ENCODE peak calls at places on chromosomes 5 and 9, in six cellular contexts. N is lower lobe of right lung; L is body of pancreas; F is DND-41; X is CD8-positive, alpha-beta T cell; R is K562. P is an unnamed sample. For H3K27me3, the result is how much of the 10 kb centered on the place peaks cover.

GRCh38 chr9:133578524-133579230 is 30.5 kb downstream of the FAM163B start:
- DNase-seq in N (no peak), L (no peak), F (no peak), X (no peak), R (no peak), P (no peak)

GRCh38 chr5:97133106-97133505 is 9.3 kb downstream of the LIX1 start:
- DNase-seq in N (no peak), L (no peak), F (no peak), X (no peak), R (no peak), P (no peak)

GRCh38 chr9:105054488-105054887 is 126.5 kb upstream of the ABCA1 start:
- DNase-seq in N (no peak), L (peak), F (no peak), X (no peak), R (no peak), P (no peak)

GRCh38 chr5:107215581-107215980 is 455.2 kb downstream of the EFNA5 start:
- DNase-seq in N (no peak), L (no peak), F (no peak), X (no peak), R (no peak), P (no peak)

GRCh38 chr9:121055642-121056143 is 5.6 kb upstream of the C5 start:
- DNase-seq in N (no peak), L (peak), F (no peak), X (no peak), R (peak), P (no peak)

GRCh38 chr5:102531506-102531905 is 32.7 kb upstream of the SLCO6A1 start:
- DNase-seq in N (no peak), L (no peak), F (no peak), X (no peak), R (no peak), P (no peak)

GRCh38 chr5:90813392-90813791 is 254.8 kb downstream of the ADGRV1 start:
- DNase-seq in N (no peak), L (no peak), F (no peak), X (no peak), R (no peak), P (no peak)

GRCh38 chr5:36570696-36571095 is 35.7 kb upstream of the SLC1A3 start:
- DNase-seq in N (no peak), L (no peak), F (no peak), X (no peak), R (no peak), P (no peak)

GRCh38 chr5:27328480-27328879 is 290.1 kb upstream of the CDH9 start:
- DNase-seq in N (no peak), L (no peak), F (no peak), X (no peak), R (no peak), P (no peak)

GRCh38 chr5:71893451-71893850 is 174.4 kb downstream of the CARTPT start:
- DNase-seq in N (no peak), L (no peak), F (no peak), X (no peak), R (no peak), P (no peak)

GRCh38 chr9:86500667-86501435 is 146.6 kb upstream of the TUT7 start:
- DNase-seq in N (no peak), L (no peak), F (no peak), X (no peak), R (no peak), P (no peak)

GRCh38 chr5:24609694-24610093 is 35.1 kb downstream of the CDH10 start:
- DNase-seq in N (no peak), L (no peak), F (no peak), X (no peak), R (no peak), P (no peak)

GRCh38 chr5:62305358-62305714 is 670 bp upstream of the KIF2A start:
- DNase-seq in N (no peak), L (no peak), F (no peak), X (no peak), R (no peak), P (no peak)

GRCh38 chr9:81183763-81184162 is 505.6 kb downstream of the TLE1 start:
- DNase-seq in N (no peak), L (no peak), F (no peak), X (no peak), R (no peak), P (no peak)

GRCh38 chr9:87011551-87011950 is 64.2 kb upstream of the GAS1 start:
- DNase-seq in N (no peak), L (no peak), F (no peak), X (no peak), R (no peak), P (no peak)

GRCh38 chr5:80569961-80570786 is at the start of gene ANKRD34B:
- DNase-seq in N (peak), L (no peak), F (no peak), X (no peak), R (peak), P (no peak)

GRCh38 chr5:109315245-109315644 is 94.5 kb downstream of the PJA2 start:
- DNase-seq in N (no peak), L (no peak), F (no peak), X (no peak), R (no peak), P (no peak)

GRCh38 chr9:4680178-4680535 is 788 bp downstream of the CDC37L1 start:
- DNase-seq in N (no peak), L (no peak), F (no peak), X (no peak), R (no peak), P (peak)

GRCh38 chr9:126804696-126805545 is at the start of gene ZBTB43:
- DNase-seq in N (peak), L (peak), F (peak), X (peak), R (peak), P (peak)

GRCh38 chr5:7871560-7872113 is 2.7 kb downstream of the MTRR start:
- DNase-seq in N (no peak), L (no peak), F (no peak), X (no peak), R (no peak), P (no peak)

GRCh38 chr9:135204177-135204576 is 116.7 kb downstream of the OLFM1 start:
- DNase-seq in N (no peak), L (no peak), F (no peak), X (no peak), R (no peak), P (no peak)

GRCh38 chr5:75843319-75843718 is 126.1 kb upstream of the POC5 start:
- DNase-seq in N (no peak), L (no peak), F (no peak), X (no peak), R (no peak), P (no peak)

GRCh38 chr9:92188969-92189781 is 74.0 kb upstream of the SPTLC1 start:
- DNase-seq in N (no peak), L (no peak), F (no peak), X (no peak), R (no peak), P (no peak)

GRCh38 chr5:165497707-165498106 is 1992.3 kb downstream of the MAT2B start:
- DNase-seq in N (no peak), L (no peak), F (no peak), X (no peak), R (peak), P (no peak)

GRCh38 chr9:31612336-31613030 is 772.0 kb upstream of the ACO1 start:
- DNase-seq in N (no peak), L (no peak), F (no peak), X (no peak), R (no peak), P (no peak)

DNA sequence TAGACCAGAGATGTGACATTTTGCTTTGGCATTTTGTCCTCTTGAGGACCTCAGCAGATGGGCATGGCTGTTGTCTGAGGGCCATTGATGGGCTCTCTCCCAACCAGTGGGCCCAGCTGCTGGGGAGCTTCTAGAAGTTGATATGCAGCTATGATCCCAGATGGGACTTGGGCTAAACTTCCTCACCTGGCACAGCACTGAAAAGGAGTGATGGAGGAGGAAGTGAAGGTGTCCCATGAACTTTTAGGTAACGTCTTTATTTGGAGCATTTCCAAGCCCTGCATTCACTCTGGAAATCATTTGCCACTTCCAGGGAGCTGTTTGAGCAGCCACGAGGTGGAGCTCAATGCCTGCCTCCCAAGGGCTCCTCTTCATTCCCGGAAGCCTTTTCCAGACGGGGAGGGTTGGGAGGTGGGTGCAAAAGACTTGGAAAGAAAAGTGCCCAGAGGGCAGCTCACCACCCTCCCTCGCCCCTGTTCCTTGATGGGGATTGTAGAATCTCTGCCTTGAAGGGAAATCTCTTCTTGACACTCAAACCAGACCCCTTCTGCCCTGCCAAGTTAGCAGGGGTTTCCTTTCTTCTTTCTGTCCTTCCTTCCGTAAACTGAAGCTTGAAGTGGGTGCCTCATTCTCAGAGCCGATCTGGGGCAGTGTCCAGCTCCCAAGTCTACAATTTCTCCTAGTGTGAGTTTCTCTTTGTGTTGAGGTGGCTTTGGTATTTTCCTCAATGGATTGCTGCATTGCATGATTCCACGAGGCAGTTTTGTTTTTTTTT is 18.1 kb upstream of the NEUROG1 start:
- DNase-seq in N (no peak), L (no peak), F (no peak), X (no peak), R (peak), P (no peak)
- H3K4me3 ChIP-seq in N (no peak), L (no peak), F (no peak), X (no peak), R (no peak), P (no peak)

DNA sequence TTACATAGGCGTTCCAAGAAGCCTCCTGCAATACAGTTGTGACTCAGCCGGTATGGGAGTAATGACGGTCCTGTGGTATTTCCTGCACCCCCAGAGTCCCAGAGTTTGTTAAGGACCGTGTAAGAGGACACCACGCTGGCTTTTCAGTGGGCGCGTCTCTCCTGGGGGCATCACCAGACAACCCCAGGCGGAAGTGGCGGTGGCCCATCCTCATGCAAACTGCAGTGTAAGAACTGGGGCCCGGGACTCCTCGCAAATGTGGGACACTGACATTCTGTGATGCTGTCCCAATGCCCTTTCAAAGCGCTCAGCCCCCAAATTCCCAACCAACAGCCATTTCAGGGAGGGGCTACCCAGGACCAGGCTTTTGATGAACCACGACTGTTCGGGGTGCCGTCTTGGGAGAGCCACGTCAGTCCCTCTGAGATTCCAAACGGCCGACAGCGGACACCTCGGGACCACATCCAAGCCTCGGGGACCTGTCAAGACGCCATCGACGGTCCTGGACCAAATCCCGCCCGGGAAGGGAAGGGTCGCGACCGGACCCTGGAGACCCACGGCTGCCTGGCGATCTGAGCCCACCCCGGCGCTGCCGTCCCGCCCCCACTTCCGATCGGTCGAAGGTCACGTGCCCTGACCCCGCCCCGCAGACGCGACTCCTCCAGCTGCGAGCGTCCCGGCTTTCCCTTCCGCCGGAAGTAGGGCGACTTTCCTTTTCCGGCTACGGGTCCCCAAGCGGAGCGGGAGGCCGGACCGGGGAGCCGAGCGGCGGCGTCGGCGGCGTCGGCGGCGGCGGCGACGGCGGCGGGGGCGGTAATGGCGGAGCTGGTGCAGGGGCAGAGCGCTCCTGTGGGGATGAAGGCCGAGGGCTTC is at the start of gene FUBP3:
- DNase-seq in N (peak), L (peak), F (peak), X (peak), R (peak), P (peak)
- H3K27me3 ChIP-seq in N (under half), L (under half), F (under half), X (under half), R (under half), P (under half)

GRCh38 chr5:42950091-42950465 is 90.0 kb downstream of the ANXA2R start:
- DNase-seq in N (no peak), L (no peak), F (no peak), X (no peak), R (no peak), P (no peak)

GRCh38 chr5:42951847-42952411 is 88.2 kb downstream of the ANXA2R start:
- DNase-seq in N (peak), L (no peak), F (no peak), X (peak), R (no peak), P (peak)

GRCh38 chr5:42950466-42951168 is 89.5 kb downstream of the ANXA2R start:
- DNase-seq in N (peak), L (peak), F (no peak), X (peak), R (peak), P (peak)

GRCh38 chr5:42952575-42952974 is 87.5 kb downstream of the ANXA2R start:
- DNase-seq in N (no peak), L (no peak), F (no peak), X (no peak), R (no peak), P (no peak)

DNA sequence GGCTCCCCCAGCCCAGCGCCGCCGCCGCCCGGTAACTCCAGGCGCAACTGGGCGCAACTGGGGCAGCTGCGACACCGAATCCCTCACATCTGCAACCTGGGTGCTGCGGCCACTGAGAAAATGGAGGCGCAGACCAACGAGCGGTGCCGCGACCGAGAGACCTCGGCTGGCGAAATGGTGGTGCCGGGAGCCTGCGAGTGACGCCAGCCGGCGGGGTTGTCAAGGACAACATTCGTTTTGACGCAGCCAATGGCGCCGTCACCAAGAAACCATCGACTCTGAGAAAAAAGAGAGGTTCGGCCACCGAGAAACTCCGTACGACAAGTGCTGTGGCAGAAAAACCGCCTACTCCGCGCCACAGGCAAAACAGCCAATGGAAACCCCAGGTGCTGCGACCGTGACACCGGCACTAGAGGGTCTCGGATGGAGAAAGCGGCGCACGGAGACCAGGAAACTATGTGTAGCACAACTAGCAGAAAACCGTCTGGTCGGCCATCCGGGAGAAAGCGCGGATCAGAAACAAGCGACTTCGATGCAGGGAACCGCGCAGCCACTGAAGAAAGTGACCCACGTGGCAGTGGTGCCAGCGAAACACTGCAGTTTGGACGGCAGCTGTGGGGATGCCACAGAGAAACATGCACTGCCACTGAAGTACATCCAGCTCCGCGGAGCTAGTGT is 88.8 kb downstream of the ANXA2R start:
- DNase-seq in N (peak), L (peak), F (no peak), X (peak), R (no peak), P (peak)
- H3K4me3 ChIP-seq in N (peak), L (peak), F (no peak), X (peak), R (no peak), P (peak)

DNA sequence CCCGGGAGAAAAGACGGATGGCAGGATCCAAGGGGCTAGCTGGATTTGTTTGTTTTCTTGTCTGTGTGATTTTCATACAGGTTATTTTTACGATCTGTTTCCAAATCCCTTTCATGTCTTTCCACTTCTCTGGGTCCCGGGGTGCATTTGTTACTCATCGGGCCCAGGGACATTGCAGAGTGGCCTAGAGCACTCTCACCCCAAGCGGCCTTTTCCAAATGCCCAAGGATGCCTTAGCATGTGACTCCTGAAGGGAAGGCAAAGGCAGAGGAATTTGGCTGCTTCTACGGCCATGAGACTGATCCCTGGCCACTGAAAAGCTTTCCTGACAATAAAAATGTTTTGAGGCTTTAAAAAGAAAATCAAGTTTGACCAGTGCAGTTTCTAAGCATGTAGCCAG is 94.2 kb downstream of the SYK start:
- DNase-seq in N (no peak), L (no peak), F (no peak), X (no peak), R (no peak), P (no peak)
- H3K27me3 ChIP-seq in N (under half), L (under half), F (under half), X (under half), R (under half), P (under half)

DNA sequence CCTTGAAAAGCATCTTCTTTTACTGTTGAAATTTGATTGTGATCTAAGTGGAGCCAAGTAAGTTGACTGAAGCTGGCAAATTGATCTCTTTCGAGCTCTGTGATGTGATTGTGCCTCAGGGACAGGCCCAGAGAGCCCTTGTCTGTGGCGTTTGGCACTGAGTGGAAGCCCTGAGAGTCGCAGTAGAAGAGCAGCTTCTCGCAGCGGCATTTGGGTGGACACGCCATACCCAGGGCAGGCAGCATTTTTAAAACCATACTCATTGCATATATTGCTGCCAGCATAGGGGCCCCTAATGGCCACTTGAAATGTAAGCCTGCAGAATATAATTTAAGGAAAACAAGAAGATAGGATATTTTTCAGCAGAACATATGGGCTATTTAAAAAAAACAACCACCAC is 894 bp downstream of the LRRTM2 start:
- DNase-seq in N (no peak), L (no peak), F (no peak), X (no peak), R (no peak), P (no peak)
- H3K4me3 ChIP-seq in N (peak), L (no peak), F (no peak), X (no peak), R (no peak), P (no peak)

GRCh38 chr5:1726469-1726865 is 73.2 kb downstream of the MRPL36 start:
- DNase-seq in N (no peak), L (no peak), F (peak), X (no peak), R (no peak), P (no peak)
- H3K27me3 ChIP-seq in N (under half), L (under half), F (under half), X (under half), R (half or more), P (under half)

GRCh38 chr5:16510123-16510522 is 44.5 kb upstream of the ZNF622 start:
- DNase-seq in N (no peak), L (no peak), F (no peak), X (no peak), R (no peak), P (no peak)

GRCh38 chr5:16505140-16505891 is 39.7 kb upstream of the ZNF622 start:
- DNase-seq in N (no peak), L (peak), F (no peak), X (no peak), R (no peak), P (no peak)

GRCh38 chr5:16508730-16509531 is 43.3 kb upstream of the ZNF622 start:
- DNase-seq in N (peak), L (peak), F (no peak), X (no peak), R (no peak), P (no peak)

GRCh38 chr5:16505904-16506303 is 40.3 kb upstream of the ZNF622 start:
- DNase-seq in N (no peak), L (no peak), F (no peak), X (no peak), R (no peak), P (no peak)

GRCh38 chr5:16507716-16508115 is 42.1 kb upstream of the ZNF622 start:
- DNase-seq in N (no peak), L (no peak), F (no peak), X (no peak), R (no peak), P (no peak)
- H3K4me3 ChIP-seq in N (peak), L (no peak), F (no peak), X (no peak), R (no peak), P (no peak)